ENCODE peak calls at places on chromosomes 13 and 19, in five cellular contexts. G, H, N, X and T are unnamed samples. For H3K36me3, the result is how much of the 10 kb centered on the place peaks cover.

GRCh38 chr19:55406869-55407624 is 541 bp downstream of the UBE2S start:
- DNase-seq in G (no peak), N (no peak), H (no peak), X (peak), T (no peak)

GRCh38 chr13:41720839-41721561 is 239.9 kb downstream of the VWA8 start:
- DNase-seq in X (no peak), G (no peak), H (no peak), N (no peak), T (no peak)

GRCh38 chr13:21686761-21687391 is 16.0 kb downstream of the FGF9 start:
- DNase-seq in X (no peak), N (no peak), H (no peak), G (no peak), T (no peak)

GRCh38 chr13:90105276-90105675 is 1242.2 kb upstream of the MIR17HG start:
- DNase-seq in N (no peak), X (peak), H (no peak), G (no peak), T (no peak)

GRCh38 chr13:31927219-31927653 is 104.3 kb upstream of the FRY start:
- DNase-seq in G (no peak), N (no peak), X (no peak), H (no peak), T (no peak)

GRCh38 chr13:74324338-74324737 is 190.1 kb upstream of the KLF12 start:
- DNase-seq in X (no peak), N (no peak), G (no peak), H (no peak), T (no peak)

GRCh38 chr19:14366529-14366928 is 14.7 kb upstream of the ADGRE5 start:
- DNase-seq in X (peak), N (peak), G (peak), H (no peak), T (peak)

GRCh38 chr13:86591862-86592261 is 792.6 kb upstream of the SLITRK6 start:
- DNase-seq in N (no peak), X (peak), H (no peak), G (no peak), T (no peak)

GRCh38 chr13:99299545-99300341 is 7.5 kb downstream of the GPR183 start:
- DNase-seq in G (no peak), X (no peak), N (no peak), H (no peak), T (no peak)

GRCh38 chr13:72504026-72504925 is 223.2 kb downstream of the MZT1 start:
- DNase-seq in H (no peak), X (no peak), N (no peak), G (peak), T (no peak)

GRCh38 chr13:36807616-36808015 is 11.4 kb upstream of the RFXAP start:
- DNase-seq in G (no peak), H (no peak), N (no peak), X (no peak), T (no peak)

GRCh38 chr13:100147825-100148224 is 58.9 kb downstream of the PCCA start:
- DNase-seq in G (no peak), H (no peak), N (no peak), X (no peak), T (no peak)

GRCh38 chr19:31548941-31549340 is 199.7 kb upstream of the TSHZ3 start:
- DNase-seq in N (peak), H (no peak), X (peak), G (peak), T (no peak)

GRCh38 chr13:51825165-51825592 is 19.8 kb downstream of the TMEM272 start:
- DNase-seq in N (no peak), H (no peak), X (peak), G (no peak), T (no peak)

GRCh38 chr19:45467115-45467455 is 711 bp upstream of the FOSB start:
- DNase-seq in X (peak), N (no peak), G (no peak), H (no peak), T (no peak)

GRCh38 chr13:114008964-114009589 is 35.2 kb upstream of the C13orf46 start:
- DNase-seq in X (no peak), H (no peak), N (no peak), G (no peak), T (no peak)

GRCh38 chr13:107367258-107367657 is 799.3 kb upstream of the ARGLU1 start:
- DNase-seq in G (no peak), H (no peak), X (no peak), N (no peak), T (no peak)

GRCh38 chr13:65834897-65835296 is 1395.2 kb downstream of the PCDH9 start:
- DNase-seq in G (no peak), H (no peak), X (no peak), N (no peak), T (no peak)

GRCh38 chr13:36882829-36883390 is 37.1 kb downstream of the SMAD9 start:
- DNase-seq in H (no peak), X (no peak), G (no peak), N (no peak), T (no peak)

GRCh38 chr13:73608731-73609485 is 525.3 kb downstream of the KLF12 start:
- DNase-seq in N (no peak), H (no peak), G (no peak), X (no peak), T (no peak)

GRCh38 chr19:11182994-11183393 is 14.4 kb downstream of the KANK2 start:
- DNase-seq in H (no peak), G (no peak), N (no peak), X (no peak), T (no peak)

GRCh38 chr19:45667620-45668341 is at the start of gene GIPR:
- DNase-seq in G (peak), X (no peak), H (no peak), N (peak), T (peak)

DNA sequence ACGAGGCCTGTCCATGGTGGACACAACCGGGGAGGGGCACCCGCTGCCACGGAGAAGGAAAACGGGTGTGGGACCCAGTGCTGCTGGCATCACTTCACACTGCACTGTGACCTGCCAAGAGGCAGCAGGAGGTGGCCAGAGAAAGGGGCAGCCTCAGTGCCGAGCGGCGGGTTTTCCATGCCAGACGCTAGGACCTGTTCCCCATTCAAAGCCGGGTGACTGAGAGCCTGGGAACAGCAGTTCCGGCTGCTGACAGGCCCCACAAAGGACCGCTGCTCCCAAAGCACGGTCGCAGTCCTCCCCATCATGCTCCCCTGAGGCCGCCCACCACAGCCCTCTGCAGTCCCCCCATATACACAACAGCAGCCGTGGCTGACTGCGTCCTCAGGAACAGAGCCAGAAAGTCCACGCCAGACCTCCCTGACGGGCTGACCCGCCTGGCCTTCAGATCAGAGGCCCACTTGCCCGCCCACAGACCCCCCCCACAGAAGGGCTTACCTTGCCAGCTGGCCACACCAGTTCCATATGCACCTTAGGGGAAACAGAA is 5.4 kb downstream of the AKAP8 start:
- DNase-seq in G (no peak), N (no peak), X (no peak), H (no peak), T (no peak)
- H3K36me3 ChIP-seq in G (under half), N (half or more), X (under half), H (under half), T (half or more)

DNA sequence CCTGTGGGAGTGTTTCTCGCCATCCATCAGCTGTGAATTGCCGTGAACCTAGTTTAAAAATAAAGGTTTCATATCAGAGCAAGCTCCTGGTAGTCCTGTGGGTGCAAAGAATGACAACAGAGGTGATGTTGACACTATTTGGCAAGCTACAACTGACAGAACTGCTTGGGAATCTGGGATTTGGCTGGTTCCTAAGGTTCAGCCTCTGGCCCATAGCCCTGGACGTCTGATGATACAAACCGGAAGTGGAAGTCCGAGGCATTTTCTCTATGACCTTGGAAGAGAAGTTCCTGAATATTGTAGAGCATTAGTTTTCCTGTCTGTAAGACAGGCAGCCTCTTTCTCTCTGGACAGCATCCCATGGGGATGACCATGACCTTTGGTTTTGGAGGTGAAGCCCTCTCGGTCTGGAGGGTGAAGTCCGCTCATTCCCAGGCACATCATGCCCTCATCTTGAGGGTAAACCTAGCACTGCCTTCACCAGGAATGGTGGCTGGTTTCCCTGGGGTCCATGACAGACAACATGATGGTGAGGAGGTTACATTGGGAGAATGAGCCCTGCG is 29.1 kb downstream of the GATAD2A start:
- DNase-seq in H (peak), N (no peak), G (no peak), X (peak), T (no peak)
- H3K36me3 ChIP-seq in H (under half), N (under half), G (under half), X (under half), T (under half)

GRCh38 chr19:16654621-16655020 is 5.3 kb downstream of the SMIM7 start:
- DNase-seq in X (peak), N (no peak), H (no peak), G (no peak), T (no peak)
- H3K36me3 ChIP-seq in X (under half), N (half or more), H (under half), G (half or more), T (half or more)

DNA sequence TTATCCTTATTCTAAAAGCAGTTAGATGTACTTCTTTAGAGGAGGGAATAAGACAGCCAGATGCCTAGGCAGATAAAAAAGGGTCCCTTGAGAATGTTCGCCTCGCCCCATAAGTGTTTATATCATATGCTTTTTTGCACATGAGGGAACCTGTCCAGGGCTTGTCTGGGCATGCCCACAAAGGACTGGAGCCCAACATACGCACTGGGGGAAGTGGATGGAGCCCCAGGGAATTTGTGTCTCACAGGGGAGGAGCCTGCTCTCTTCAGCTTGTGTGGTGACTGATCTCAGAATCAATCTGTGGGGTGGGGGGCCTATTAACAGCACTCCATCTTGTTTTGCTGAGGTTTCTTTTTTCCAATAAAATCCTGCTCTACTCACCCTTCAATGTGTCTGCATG is 22.6 kb downstream of the MED4 start:
- DNase-seq in N (no peak), X (no peak), H (no peak), G (no peak), T (no peak)
- H3K36me3 ChIP-seq in N (under half), X (under half), H (under half), G (under half), T (half or more)

DNA sequence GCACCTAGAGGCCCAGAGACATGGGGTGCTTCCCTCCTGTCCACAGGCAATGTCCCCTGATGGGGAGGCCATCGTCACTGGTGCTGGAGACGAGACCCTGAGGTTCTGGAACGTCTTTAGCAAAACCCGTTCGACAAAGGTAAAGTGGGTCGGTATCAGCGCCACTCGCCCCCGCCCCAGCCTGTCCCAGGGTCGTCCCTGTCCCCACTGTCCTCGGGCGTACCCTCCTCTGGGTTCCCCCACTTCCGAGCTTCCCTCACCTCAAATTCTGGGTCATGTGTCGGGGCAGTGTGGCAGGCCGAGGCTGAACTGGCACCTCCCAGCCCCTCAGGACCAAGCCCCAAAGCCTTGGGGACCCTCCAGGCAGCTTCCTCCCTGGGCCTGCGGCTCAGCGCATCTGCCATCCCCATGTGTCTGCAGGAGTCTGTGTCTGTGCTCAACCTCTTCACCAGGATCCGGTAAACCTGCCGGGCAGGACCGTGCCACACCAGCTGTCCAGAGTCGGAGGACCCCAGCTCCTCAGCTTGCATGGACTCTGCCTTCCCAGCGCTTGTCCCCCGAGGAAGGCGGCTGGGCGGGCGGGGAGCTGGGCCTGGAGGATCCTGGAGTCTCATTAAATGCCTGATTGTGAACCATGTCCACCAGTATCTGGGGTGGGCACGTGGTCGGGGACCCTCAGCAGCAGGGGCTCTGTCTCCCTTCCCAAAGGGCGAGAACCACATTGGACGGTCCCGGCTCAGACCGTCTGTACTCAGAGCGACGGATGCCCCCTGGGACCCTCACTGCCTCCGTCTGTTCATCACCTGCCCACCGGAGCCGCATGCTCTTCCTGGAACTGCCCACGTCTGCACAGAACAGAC is 4.4 kb upstream of the TEKTIP1 start:
- DNase-seq in X (no peak), G (no peak), H (peak), N (no peak), T (no peak)
- H3K36me3 ChIP-seq in X (under half), G (under half), H (under half), N (half or more), T (half or more)

DNA sequence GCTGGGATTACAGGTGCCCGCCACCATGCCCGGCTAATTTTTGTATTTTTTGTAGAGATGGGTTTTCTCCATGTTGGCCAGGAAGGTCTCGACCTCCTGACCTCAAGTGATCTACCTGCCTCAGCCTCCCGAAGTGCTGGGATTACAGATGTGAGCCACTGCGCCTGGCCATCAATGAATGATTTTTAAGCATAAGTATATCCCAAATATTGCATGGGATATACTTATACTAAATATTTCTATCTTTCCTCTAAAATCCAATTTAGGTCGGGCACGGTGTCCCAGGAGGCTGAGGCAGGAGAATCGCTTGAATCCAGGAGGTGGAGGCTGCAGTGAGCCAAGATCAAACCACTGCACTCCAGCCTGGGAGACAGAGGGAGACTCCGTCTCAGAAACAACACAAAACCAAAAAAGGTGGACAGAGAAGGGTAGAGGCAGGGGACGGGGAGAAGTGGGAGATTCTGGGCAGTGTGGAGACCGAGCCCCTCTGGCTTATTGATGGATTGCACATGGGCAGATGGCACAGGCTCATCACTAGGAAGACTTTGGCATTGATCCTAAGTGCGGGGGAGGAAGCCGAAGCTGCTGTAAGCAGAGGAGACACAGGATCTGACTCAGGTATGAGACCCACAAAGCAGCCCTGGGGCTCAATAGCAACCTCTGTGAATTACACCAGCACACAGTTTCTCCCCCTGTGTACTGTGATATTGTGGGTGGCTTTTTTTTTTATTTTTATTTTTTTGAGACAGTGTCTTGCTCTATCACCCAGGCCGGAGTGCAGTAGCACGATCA is 13.5 kb downstream of the ARRDC5 start:
- DNase-seq in G (peak), H (no peak), X (peak), N (peak), T (no peak)
- H3K36me3 ChIP-seq in G (under half), H (under half), X (under half), N (under half), T (under half)

GRCh38 chr13:30648522-30649012 is 30.8 kb downstream of the USPL1 start:
- DNase-seq in H (no peak), X (no peak), G (no peak), N (no peak), T (no peak)
- H3K36me3 ChIP-seq in H (under half), X (under half), G (half or more), N (under half), T (half or more)

DNA sequence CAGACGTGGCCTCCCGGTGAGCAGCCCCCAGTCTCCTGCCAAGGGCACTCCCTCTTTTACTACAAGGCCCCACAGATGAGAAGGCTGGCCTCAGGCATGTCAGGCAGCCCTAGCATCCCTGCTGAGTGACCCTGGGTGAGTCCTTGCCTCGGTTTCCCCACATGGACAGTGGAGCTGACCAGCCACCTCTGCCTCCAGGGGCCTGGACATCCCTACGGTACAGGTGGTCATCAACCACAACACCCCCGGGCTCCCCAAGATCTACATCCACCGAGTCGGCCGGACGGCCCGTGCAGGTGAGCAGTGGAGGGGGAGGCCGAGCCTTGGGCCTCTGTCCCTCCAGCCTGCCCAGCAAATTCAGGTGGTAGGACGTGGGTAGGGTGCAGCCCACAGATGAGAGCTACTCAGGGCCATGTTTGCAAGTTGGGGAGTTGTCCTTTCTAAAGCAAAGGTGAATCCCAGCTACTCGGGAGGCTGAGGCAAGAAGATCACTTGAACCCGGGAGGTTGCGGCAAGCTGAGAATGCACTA is 5.2 kb downstream of the DDX49 start:
- DNase-seq in N (no peak), X (no peak), G (no peak), H (no peak), T (no peak)
- H3K36me3 ChIP-seq in N (half or more), X (under half), G (half or more), H (under half), T (half or more)